ENCODE peak calls at places on chromosome 1, in seven cellular contexts. One of them, this sample, is unnamed.

GRCh38 chr1:98119793-98120192 is 199.0 kb upstream of the DPYD start:
- DNase-seq in tibial nerve: no peak
- DNase-seq in colonic mucosa: no peak
- DNase-seq in effector CD4-positive, alpha-beta T cell: no peak
- DNase-seq in fibroblast of mammary gland: peak
- DNase-seq in NCI-H2227 treated with DMSO at 0.1 percent for 48 hours: no peak
- DNase-seq in nucleus accumbens: no peak
- DNase-seq in this sample: no peak

GRCh38 chr1:162527324-162527723 is 29.7 kb downstream of the UHMK1 start:
- DNase-seq in fibroblast of mammary gland: no peak
- DNase-seq in NCI-H2227 treated with DMSO at 0.1 percent for 48 hours: no peak
- DNase-seq in nucleus accumbens: no peak
- DNase-seq in tibial nerve: no peak
- DNase-seq in colonic mucosa: no peak
- DNase-seq in effector CD4-positive, alpha-beta T cell: no peak
- DNase-seq in this sample: no peak

GRCh38 chr1:27551170-27551952 is 52.6 kb downstream of the AHDC1 start:
- DNase-seq in nucleus accumbens: no peak
- DNase-seq in colonic mucosa: no peak
- DNase-seq in effector CD4-positive, alpha-beta T cell: no peak
- DNase-seq in tibial nerve: no peak
- DNase-seq in fibroblast of mammary gland: peak
- DNase-seq in NCI-H2227 treated with DMSO at 0.1 percent for 48 hours: no peak
- DNase-seq in this sample: no peak

GRCh38 chr1:34656706-34657105 is 98.1 kb upstream of the GJB5 start:
- DNase-seq in tibial nerve: no peak
- DNase-seq in effector CD4-positive, alpha-beta T cell: no peak
- DNase-seq in nucleus accumbens: no peak
- DNase-seq in NCI-H2227 treated with DMSO at 0.1 percent for 48 hours: no peak
- DNase-seq in fibroblast of mammary gland: no peak
- DNase-seq in colonic mucosa: no peak
- DNase-seq in this sample: no peak

GRCh38 chr1:11793819-11794218 is 11.9 kb downstream of the MTHFR start:
- DNase-seq in tibial nerve: no peak
- DNase-seq in fibroblast of mammary gland: no peak
- DNase-seq in nucleus accumbens: no peak
- DNase-seq in effector CD4-positive, alpha-beta T cell: no peak
- DNase-seq in colonic mucosa: no peak
- DNase-seq in NCI-H2227 treated with DMSO at 0.1 percent for 48 hours: no peak
- DNase-seq in this sample: no peak

GRCh38 chr1:240055978-240056772 is 35.5 kb upstream of the FMN2 start:
- DNase-seq in colonic mucosa: no peak
- DNase-seq in nucleus accumbens: no peak
- DNase-seq in effector CD4-positive, alpha-beta T cell: no peak
- DNase-seq in tibial nerve: no peak
- DNase-seq in fibroblast of mammary gland: no peak
- DNase-seq in NCI-H2227 treated with DMSO at 0.1 percent for 48 hours: no peak
- DNase-seq in this sample: no peak

GRCh38 chr1:67696708-67697107 is 11.7 kb downstream of the GADD45A start:
- DNase-seq in colonic mucosa: no peak
- DNase-seq in effector CD4-positive, alpha-beta T cell: no peak
- DNase-seq in tibial nerve: no peak
- DNase-seq in fibroblast of mammary gland: no peak
- DNase-seq in NCI-H2227 treated with DMSO at 0.1 percent for 48 hours: no peak
- DNase-seq in nucleus accumbens: no peak
- DNase-seq in this sample: no peak

GRCh38 chr1:18474559-18474958 is 6.2 kb upstream of the KLHDC7A start:
- DNase-seq in colonic mucosa: no peak
- DNase-seq in tibial nerve: no peak
- DNase-seq in nucleus accumbens: no peak
- DNase-seq in fibroblast of mammary gland: no peak
- DNase-seq in NCI-H2227 treated with DMSO at 0.1 percent for 48 hours: no peak
- DNase-seq in effector CD4-positive, alpha-beta T cell: no peak
- DNase-seq in this sample: no peak

GRCh38 chr1:184745929-184746583 is 8.6 kb downstream of the EDEM3 start:
- DNase-seq in tibial nerve: no peak
- DNase-seq in NCI-H2227 treated with DMSO at 0.1 percent for 48 hours: no peak
- DNase-seq in fibroblast of mammary gland: no peak
- DNase-seq in nucleus accumbens: no peak
- DNase-seq in colonic mucosa: no peak
- DNase-seq in effector CD4-positive, alpha-beta T cell: peak
- DNase-seq in this sample: no peak

This sample was measured in uterus.